ENCODE peak calls at places on chromosomes 5 and 9, in five cellular contexts. One of them, this sample, is unnamed.

GRCh38 chr9:80552931-80553330 is 981.2 kb downstream of the TLE4 start:
- DNase-seq in vagina: no peak
- DNase-seq in stomach: no peak
- DNase-seq in NT2/D1: no peak
- DNase-seq in HT-29: no peak
- DNase-seq in this sample: peak; percentile 18

GRCh38 chr9:111474385-111474784 is 9.8 kb downstream of the ECPAS start:
- DNase-seq in stomach: no peak
- DNase-seq in HT-29: no peak
- DNase-seq in NT2/D1: no peak
- DNase-seq in vagina: no peak
- DNase-seq in this sample: no peak

GRCh38 chr5:31853398-31854135 is 214.6 kb downstream of the PDZD2 start:
- DNase-seq in stomach: peak; percentile 26
- DNase-seq in HT-29: no peak
- DNase-seq in vagina: no peak
- DNase-seq in NT2/D1: no peak
- DNase-seq in this sample: no peak

GRCh38 chr5:176944276-176944675 is 45.1 kb upstream of the HK3 start:
- DNase-seq in stomach: no peak
- DNase-seq in HT-29: no peak
- DNase-seq in vagina: no peak
- DNase-seq in NT2/D1: peak; percentile 8
- DNase-seq in this sample: no peak

GRCh38 chr5:135214897-135215616 is 181.0 kb upstream of the PITX1 start:
- DNase-seq in HT-29: no peak
- DNase-seq in NT2/D1: no peak
- DNase-seq in stomach: peak; percentile 21
- DNase-seq in vagina: no peak
- DNase-seq in this sample: no peak

GRCh38 chr5:14771195-14771594 is 100.4 kb downstream of the ANKH start:
- DNase-seq in NT2/D1: no peak
- DNase-seq in HT-29: peak; percentile 22
- DNase-seq in vagina: no peak
- DNase-seq in stomach: no peak
- DNase-seq in this sample: no peak

GRCh38 chr9:114034176-114034575 is 43.9 kb downstream of the AMBP start:
- DNase-seq in vagina: peak; percentile 90
- DNase-seq in stomach: no peak
- DNase-seq in NT2/D1: no peak
- DNase-seq in HT-29: no peak
- DNase-seq in this sample: no peak

GRCh38 chr9:99169086-99169485 is 52.7 kb downstream of the ALG2 start:
- DNase-seq in HT-29: no peak
- DNase-seq in NT2/D1: no peak
- DNase-seq in vagina: no peak
- DNase-seq in stomach: no peak
- DNase-seq in this sample: no peak

GRCh38 chr5:157640406-157640805 is 11.8 kb downstream of the SOX30 start:
- DNase-seq in vagina: no peak
- DNase-seq in NT2/D1: no peak
- DNase-seq in HT-29: no peak
- DNase-seq in stomach: no peak
- DNase-seq in this sample: no peak

GRCh38 chr9:89329917-89330316 is 11.6 kb downstream of the SECISBP2 start:
- DNase-seq in stomach: no peak
- DNase-seq in NT2/D1: no peak
- DNase-seq in HT-29: no peak
- DNase-seq in vagina: no peak
- DNase-seq in this sample: no peak

GRCh38 chr5:111781200-111781599 is 24.2 kb upstream of the NREP start:
- DNase-seq in stomach: peak; percentile 34
- DNase-seq in HT-29: no peak
- DNase-seq in NT2/D1: no peak
- DNase-seq in vagina: no peak
- DNase-seq in this sample: no peak

GRCh38 chr9:134130503-134131375 is 5.1 kb upstream of the WDR5 start:
- DNase-seq in vagina: no peak
- DNase-seq in stomach: peak; percentile 91
- DNase-seq in HT-29: peak; percentile 88
- DNase-seq in NT2/D1: no peak
- DNase-seq in this sample: no peak

GRCh38 chr9:95753762-95754465 is 121.6 kb upstream of the ERCC6L2 start:
- DNase-seq in HT-29: no peak
- DNase-seq in NT2/D1: no peak
- DNase-seq in stomach: no peak
- DNase-seq in vagina: no peak
- DNase-seq in this sample: no peak

GRCh38 chr9:35659340-35659739 is 1.2 kb downstream of the CCDC107 start:
- DNase-seq in stomach: no peak
- DNase-seq in NT2/D1: no peak
- DNase-seq in vagina: no peak
- DNase-seq in HT-29: no peak
- DNase-seq in this sample: no peak

GRCh38 chr5:149203896-149204544 is 62.7 kb downstream of the ABLIM3 start:
- DNase-seq in HT-29: no peak
- DNase-seq in stomach: no peak
- DNase-seq in vagina: no peak
- DNase-seq in NT2/D1: no peak
- DNase-seq in this sample: no peak

GRCh38 chr9:3708751-3709150 is 182.9 kb upstream of the RFX3 start:
- DNase-seq in vagina: no peak
- DNase-seq in NT2/D1: no peak
- DNase-seq in HT-29: no peak
- DNase-seq in stomach: no peak
- DNase-seq in this sample: no peak

GRCh38 chr9:83538172-83538889 is at the start of gene FRMD3:
- DNase-seq in stomach: peak; percentile 88
- DNase-seq in HT-29: peak; percentile 78
- DNase-seq in vagina: no peak
- DNase-seq in NT2/D1: peak; percentile 68
- DNase-seq in this sample: peak; percentile 91

GRCh38 chr5:50666261-50667078 is at the start of gene PARP8:
- DNase-seq in vagina: no peak
- DNase-seq in stomach: peak; percentile 51
- DNase-seq in NT2/D1: peak; percentile 39
- DNase-seq in HT-29: peak; percentile 41
- DNase-seq in this sample: peak; percentile 53

GRCh38 chr5:172007153-172007794 is 836 bp upstream of the FBXW11 start:
- DNase-seq in HT-29: peak; percentile 43
- DNase-seq in stomach: no peak
- DNase-seq in vagina: no peak
- DNase-seq in NT2/D1: no peak
- DNase-seq in this sample: no peak

This sample was measured in glutamatergic neuron.